ENCODE peak calls at places on chromosomes 3 and 15, in ten cellular contexts. One of them, this sample, is unnamed. For H3K4me1, the result is how much of the 10 kb centered on the place peaks cover.

GRCh38 chr3:103218146-103218545 is 783.3 kb downstream of the ZPLD1 start:
- DNase-seq in OCI-LY7: no peak
- DNase-seq in left ventricle myocardium inferior: no peak
- DNase-seq in thoracic aorta: no peak
- DNase-seq in mucosa of descending colon: no peak
- DNase-seq in body of pancreas: no peak
- DNase-seq in tibial nerve: no peak
- DNase-seq in CD8-positive, alpha-beta memory T cell: no peak
- DNase-seq in transverse colon: no peak
- DNase-seq in heart left ventricle: no peak
- DNase-seq in this sample: no peak

GRCh38 chr3:48287034-48287433 is 46.1 kb downstream of the ZNF589 start:
- DNase-seq in OCI-LY7: no peak
- DNase-seq in left ventricle myocardium inferior: no peak
- DNase-seq in thoracic aorta: no peak
- DNase-seq in mucosa of descending colon: no peak
- DNase-seq in body of pancreas: no peak
- DNase-seq in tibial nerve: no peak
- DNase-seq in CD8-positive, alpha-beta memory T cell: no peak
- DNase-seq in transverse colon: no peak
- DNase-seq in heart left ventricle: no peak
- DNase-seq in this sample: no peak

GRCh38 chr3:62131620-62132019 is 241.7 kb downstream of the FEZF2 start:
- DNase-seq in OCI-LY7: no peak
- DNase-seq in left ventricle myocardium inferior: no peak
- DNase-seq in thoracic aorta: no peak
- DNase-seq in mucosa of descending colon: no peak
- DNase-seq in body of pancreas: no peak
- DNase-seq in tibial nerve: no peak
- DNase-seq in CD8-positive, alpha-beta memory T cell: no peak
- DNase-seq in transverse colon: no peak
- DNase-seq in heart left ventricle: no peak
- DNase-seq in this sample: no peak

GRCh38 chr15:73081321-73081958 is 29.2 kb downstream of the NEO1 start:
- DNase-seq in OCI-LY7: peak
- DNase-seq in left ventricle myocardium inferior: no peak
- DNase-seq in thoracic aorta: no peak
- DNase-seq in mucosa of descending colon: no peak
- DNase-seq in body of pancreas: peak
- DNase-seq in tibial nerve: no peak
- DNase-seq in CD8-positive, alpha-beta memory T cell: no peak
- DNase-seq in transverse colon: no peak
- DNase-seq in heart left ventricle: no peak
- DNase-seq in this sample: no peak

GRCh38 chr3:109685084-109686079 is 348.0 kb upstream of the DPPA4 start:
- DNase-seq in OCI-LY7: no peak
- DNase-seq in left ventricle myocardium inferior: peak
- DNase-seq in thoracic aorta: peak
- DNase-seq in mucosa of descending colon: peak
- DNase-seq in body of pancreas: peak
- DNase-seq in tibial nerve: peak
- DNase-seq in CD8-positive, alpha-beta memory T cell: no peak
- DNase-seq in transverse colon: peak
- DNase-seq in heart left ventricle: peak
- DNase-seq in this sample: peak

GRCh38 chr3:69781593-69781992 is 42.3 kb downstream of the MITF start:
- DNase-seq in OCI-LY7: no peak
- DNase-seq in left ventricle myocardium inferior: no peak
- DNase-seq in thoracic aorta: no peak
- DNase-seq in mucosa of descending colon: no peak
- DNase-seq in body of pancreas: no peak
- DNase-seq in tibial nerve: no peak
- DNase-seq in CD8-positive, alpha-beta memory T cell: no peak
- DNase-seq in transverse colon: no peak
- DNase-seq in heart left ventricle: no peak
- DNase-seq in this sample: no peak

GRCh38 chr3:32959370-32959769 is 7.9 kb downstream of the CCR4 start:
- DNase-seq in OCI-LY7: no peak
- DNase-seq in left ventricle myocardium inferior: no peak
- DNase-seq in thoracic aorta: no peak
- DNase-seq in mucosa of descending colon: no peak
- DNase-seq in body of pancreas: no peak
- DNase-seq in tibial nerve: no peak
- DNase-seq in CD8-positive, alpha-beta memory T cell: no peak
- DNase-seq in transverse colon: no peak
- DNase-seq in heart left ventricle: no peak
- DNase-seq in this sample: no peak

GRCh38 chr3:42503957-42504333 is 1.5 kb downstream of the VIPR1 start:
- DNase-seq in OCI-LY7: no peak
- DNase-seq in left ventricle myocardium inferior: no peak
- DNase-seq in thoracic aorta: no peak
- DNase-seq in mucosa of descending colon: peak
- DNase-seq in body of pancreas: peak
- DNase-seq in tibial nerve: no peak
- DNase-seq in CD8-positive, alpha-beta memory T cell: no peak
- DNase-seq in transverse colon: peak
- DNase-seq in heart left ventricle: no peak
- DNase-seq in this sample: no peak

GRCh38 chr15:68818088-68818670 is 2.5 kb downstream of the ANP32A start:
- DNase-seq in OCI-LY7: peak
- DNase-seq in left ventricle myocardium inferior: peak
- DNase-seq in thoracic aorta: no peak
- DNase-seq in mucosa of descending colon: peak
- DNase-seq in body of pancreas: peak
- DNase-seq in tibial nerve: peak
- DNase-seq in CD8-positive, alpha-beta memory T cell: peak
- DNase-seq in transverse colon: peak
- DNase-seq in heart left ventricle: peak
- DNase-seq in this sample: peak

GRCh38 chr3:146142757-146143156 is 18.2 kb downstream of the PLOD2 start:
- DNase-seq in OCI-LY7: no peak
- DNase-seq in left ventricle myocardium inferior: no peak
- DNase-seq in thoracic aorta: no peak
- DNase-seq in mucosa of descending colon: no peak
- DNase-seq in body of pancreas: no peak
- DNase-seq in tibial nerve: no peak
- DNase-seq in CD8-positive, alpha-beta memory T cell: no peak
- DNase-seq in transverse colon: no peak
- DNase-seq in heart left ventricle: no peak
- DNase-seq in this sample: no peak

GRCh38 chr15:75065467-75065850 is 42.1 kb downstream of the PPCDC start:
- DNase-seq in OCI-LY7: peak
- DNase-seq in left ventricle myocardium inferior: no peak
- DNase-seq in thoracic aorta: no peak
- DNase-seq in mucosa of descending colon: no peak
- DNase-seq in body of pancreas: no peak
- DNase-seq in tibial nerve: no peak
- DNase-seq in CD8-positive, alpha-beta memory T cell: no peak
- DNase-seq in transverse colon: no peak
- DNase-seq in heart left ventricle: peak
- DNase-seq in this sample: peak

GRCh38 chr3:52845691-52846426 is 11.0 kb upstream of the MUSTN1 start:
- DNase-seq in OCI-LY7: peak
- DNase-seq in left ventricle myocardium inferior: no peak
- DNase-seq in thoracic aorta: no peak
- DNase-seq in mucosa of descending colon: no peak
- DNase-seq in body of pancreas: peak
- DNase-seq in tibial nerve: no peak
- DNase-seq in CD8-positive, alpha-beta memory T cell: no peak
- DNase-seq in transverse colon: no peak
- DNase-seq in heart left ventricle: no peak
- DNase-seq in this sample: peak

GRCh38 chr3:39148116-39149058 is 5.0 kb downstream of the CSRNP1 start:
- DNase-seq in OCI-LY7: peak
- DNase-seq in left ventricle myocardium inferior: no peak
- DNase-seq in thoracic aorta: no peak
- DNase-seq in mucosa of descending colon: no peak
- DNase-seq in body of pancreas: no peak
- DNase-seq in tibial nerve: no peak
- DNase-seq in CD8-positive, alpha-beta memory T cell: peak
- DNase-seq in transverse colon: peak
- DNase-seq in heart left ventricle: no peak
- DNase-seq in this sample: no peak
- H3K4me1 ChIP-seq in OCI-LY7: half or more
- H3K4me1 ChIP-seq in left ventricle myocardium inferior: half or more
- H3K4me1 ChIP-seq in thoracic aorta: half or more
- H3K4me1 ChIP-seq in mucosa of descending colon: half or more
- H3K4me1 ChIP-seq in body of pancreas: half or more
- H3K4me1 ChIP-seq in tibial nerve: half or more
- H3K4me1 ChIP-seq in CD8-positive, alpha-beta memory T cell: half or more
- H3K4me1 ChIP-seq in transverse colon: half or more
- H3K4me1 ChIP-seq in heart left ventricle: half or more
- H3K4me1 ChIP-seq in this sample: half or more

DNA sequence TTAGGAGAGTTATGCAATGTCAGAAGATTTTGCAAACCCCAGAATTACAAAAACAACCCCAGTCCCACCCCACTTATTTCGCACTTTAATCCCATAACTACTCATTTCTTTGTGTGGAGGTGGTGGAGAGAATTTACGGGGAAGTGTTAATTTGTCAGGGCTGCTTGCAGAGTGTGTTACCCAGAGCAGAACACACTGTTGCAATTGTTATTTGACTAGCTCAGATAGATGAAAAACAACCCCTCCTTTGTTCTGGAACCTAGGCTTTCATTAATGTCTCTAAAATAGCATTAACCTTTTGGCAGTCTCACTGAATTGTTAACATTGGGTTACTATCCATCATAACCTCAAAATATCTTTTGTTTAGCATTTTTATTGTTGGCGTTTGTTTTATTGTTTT is 55.8 kb upstream of the MINAR1 start:
- DNase-seq in OCI-LY7: no peak
- DNase-seq in left ventricle myocardium inferior: no peak
- DNase-seq in thoracic aorta: no peak
- DNase-seq in mucosa of descending colon: no peak
- DNase-seq in body of pancreas: no peak
- DNase-seq in tibial nerve: no peak
- DNase-seq in CD8-positive, alpha-beta memory T cell: no peak
- DNase-seq in transverse colon: no peak
- DNase-seq in heart left ventricle: no peak
- DNase-seq in this sample: no peak
- H3K4me1 ChIP-seq in OCI-LY7: under half
- H3K4me1 ChIP-seq in left ventricle myocardium inferior: under half
- H3K4me1 ChIP-seq in thoracic aorta: under half
- H3K4me1 ChIP-seq in mucosa of descending colon: under half
- H3K4me1 ChIP-seq in body of pancreas: under half
- H3K4me1 ChIP-seq in tibial nerve: under half
- H3K4me1 ChIP-seq in CD8-positive, alpha-beta memory T cell: under half
- H3K4me1 ChIP-seq in transverse colon: under half
- H3K4me1 ChIP-seq in heart left ventricle: under half
- H3K4me1 ChIP-seq in this sample: under half

DNA sequence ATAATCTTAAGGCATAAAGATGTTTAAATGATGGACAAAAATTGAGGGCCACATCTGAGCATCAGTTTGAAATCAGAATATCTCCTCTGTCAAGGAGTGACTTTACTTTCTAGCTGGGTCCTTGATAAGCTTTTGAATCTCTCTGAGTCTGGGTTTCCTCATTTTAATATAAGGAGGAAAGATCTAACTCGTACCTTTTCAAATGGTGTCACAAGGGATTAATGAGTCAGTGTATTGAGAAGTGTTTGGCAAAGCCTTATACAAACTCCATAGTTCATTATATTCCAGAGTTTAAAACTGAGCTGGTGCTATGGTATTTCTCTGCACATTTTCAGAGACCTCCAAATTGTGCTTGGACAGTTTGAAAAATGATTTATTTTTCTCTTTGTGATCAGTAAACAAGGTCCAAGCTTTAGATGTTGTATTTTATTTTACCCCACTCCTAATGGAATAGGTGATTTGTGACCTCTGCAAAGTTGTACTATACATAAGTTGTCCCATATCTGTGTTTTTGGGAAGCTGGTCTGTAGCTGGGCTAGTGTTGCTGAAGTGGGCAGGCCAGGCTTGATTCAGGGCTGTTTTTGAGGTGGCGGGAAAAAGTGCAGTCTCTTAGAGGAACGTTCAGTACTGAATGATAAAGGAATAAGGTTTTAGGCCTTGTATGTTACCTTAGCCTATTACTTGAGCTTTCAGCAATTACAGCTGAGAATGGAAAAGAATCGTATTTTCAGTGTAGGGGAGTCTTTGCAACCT is 5.6 kb downstream of the FNDC3B start:
- DNase-seq in OCI-LY7: no peak
- DNase-seq in left ventricle myocardium inferior: no peak
- DNase-seq in thoracic aorta: no peak
- DNase-seq in mucosa of descending colon: no peak
- DNase-seq in body of pancreas: no peak
- DNase-seq in tibial nerve: no peak
- DNase-seq in CD8-positive, alpha-beta memory T cell: no peak
- DNase-seq in transverse colon: no peak
- DNase-seq in heart left ventricle: no peak
- DNase-seq in this sample: no peak
- H3K4me1 ChIP-seq in OCI-LY7: under half
- H3K4me1 ChIP-seq in left ventricle myocardium inferior: half or more
- H3K4me1 ChIP-seq in thoracic aorta: under half
- H3K4me1 ChIP-seq in mucosa of descending colon: under half
- H3K4me1 ChIP-seq in body of pancreas: half or more
- H3K4me1 ChIP-seq in tibial nerve: under half
- H3K4me1 ChIP-seq in CD8-positive, alpha-beta memory T cell: under half
- H3K4me1 ChIP-seq in transverse colon: under half
- H3K4me1 ChIP-seq in heart left ventricle: half or more
- H3K4me1 ChIP-seq in this sample: under half

DNA sequence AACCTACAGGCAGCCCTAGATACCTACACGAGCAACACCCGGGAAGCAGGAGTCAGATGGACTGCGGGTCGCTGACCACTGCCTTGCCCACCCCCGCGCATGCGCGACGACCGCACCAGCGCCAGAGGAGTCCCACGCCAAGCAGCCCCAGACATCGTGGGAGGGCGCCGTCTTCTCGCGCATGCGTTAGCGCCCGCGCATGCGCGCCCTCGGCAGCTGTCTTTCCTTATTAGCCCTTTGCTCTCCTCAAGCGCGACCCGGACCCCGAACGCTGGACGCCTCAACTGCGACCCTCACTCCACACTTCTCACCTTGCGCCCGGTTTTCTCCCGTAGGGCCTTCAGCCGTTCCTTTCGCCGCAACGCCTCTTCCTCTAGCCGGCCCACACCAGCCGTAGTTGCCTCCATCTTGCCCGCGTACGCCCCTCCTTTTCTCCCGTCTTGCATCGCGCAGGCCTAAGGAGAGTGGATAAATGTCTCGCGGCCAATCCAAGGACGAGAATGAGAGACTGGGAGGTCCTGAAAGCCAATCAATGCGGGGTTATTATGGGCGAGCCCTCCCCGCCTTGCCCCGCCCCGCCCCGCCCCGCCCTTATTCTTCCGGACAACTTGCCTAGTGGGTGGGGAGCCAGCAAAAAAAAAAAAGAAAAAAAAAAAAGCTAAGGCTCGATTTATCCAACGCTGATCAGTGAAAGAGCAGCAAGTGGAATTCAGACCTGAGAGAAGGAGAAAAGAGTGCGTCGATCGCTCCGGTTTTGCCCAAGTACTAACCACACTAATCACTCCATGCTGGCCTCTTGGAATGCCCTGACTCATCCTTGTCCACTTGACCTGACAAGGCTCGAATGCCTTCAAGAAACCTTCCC is at the start of gene CCDC12:
- DNase-seq in OCI-LY7: peak
- DNase-seq in left ventricle myocardium inferior: peak
- DNase-seq in thoracic aorta: peak
- DNase-seq in mucosa of descending colon: peak
- DNase-seq in body of pancreas: peak
- DNase-seq in tibial nerve: peak
- DNase-seq in CD8-positive, alpha-beta memory T cell: peak
- DNase-seq in transverse colon: peak
- DNase-seq in heart left ventricle: peak
- DNase-seq in this sample: peak
- H3K4me1 ChIP-seq in OCI-LY7: half or more
- H3K4me1 ChIP-seq in left ventricle myocardium inferior: half or more
- H3K4me1 ChIP-seq in thoracic aorta: under half
- H3K4me1 ChIP-seq in mucosa of descending colon: under half
- H3K4me1 ChIP-seq in body of pancreas: half or more
- H3K4me1 ChIP-seq in tibial nerve: under half
- H3K4me1 ChIP-seq in CD8-positive, alpha-beta memory T cell: half or more
- H3K4me1 ChIP-seq in transverse colon: under half
- H3K4me1 ChIP-seq in heart left ventricle: half or more
- H3K4me1 ChIP-seq in this sample: under half

This sample was measured in osteoblast.